ENCODE peak calls at places on chromosome 10, in nine cellular contexts. One of them, this sample, is unnamed.

GRCh38 chr10:37957841-37958240 is 18.6 kb downstream of the ZNF25 start:
- DNase-seq in uterus: no peak
- DNase-seq in transverse colon: no peak
- DNase-seq in right lobe of liver: no peak
- DNase-seq in GM12878: no peak
- DNase-seq in body of pancreas: no peak
- DNase-seq in adrenal gland: no peak
- DNase-seq in suprapubic skin: no peak
- DNase-seq in IMR-90: no peak
- DNase-seq in this sample: no peak

GRCh38 chr10:50740351-50740688 is 584 bp downstream of the ASAH2B start:
- DNase-seq in uterus: peak; percentile 20
- DNase-seq in transverse colon: peak; percentile 19
- DNase-seq in right lobe of liver: no peak
- DNase-seq in GM12878: peak; percentile 2
- DNase-seq in body of pancreas: peak; percentile 29
- DNase-seq in adrenal gland: peak; percentile 43
- DNase-seq in suprapubic skin: no peak
- DNase-seq in IMR-90: peak; percentile 82
- DNase-seq in this sample: peak; percentile 4

GRCh38 chr10:102644066-102644645 is at the start of gene TRIM8:
- DNase-seq in uterus: no peak
- DNase-seq in transverse colon: peak; percentile 69
- DNase-seq in right lobe of liver: peak; percentile 77
- DNase-seq in GM12878: no peak
- DNase-seq in body of pancreas: peak; percentile 58
- DNase-seq in adrenal gland: peak; percentile 57
- DNase-seq in suprapubic skin: no peak
- DNase-seq in IMR-90: no peak
- DNase-seq in this sample: peak; percentile 70

GRCh38 chr10:110268442-110268841 is 36.3 kb downstream of the SMNDC1 start:
- DNase-seq in uterus: no peak
- DNase-seq in transverse colon: no peak
- DNase-seq in right lobe of liver: peak; percentile 69
- DNase-seq in GM12878: no peak
- DNase-seq in body of pancreas: peak; percentile 28
- DNase-seq in adrenal gland: peak; percentile 26
- DNase-seq in suprapubic skin: no peak
- DNase-seq in IMR-90: no peak
- DNase-seq in this sample: peak; percentile 87

GRCh38 chr10:11144626-11145497 is 127.2 kb downstream of the CELF2 start:
- DNase-seq in uterus: no peak
- DNase-seq in transverse colon: no peak
- DNase-seq in right lobe of liver: no peak
- DNase-seq in GM12878: no peak
- DNase-seq in body of pancreas: no peak
- DNase-seq in adrenal gland: no peak
- DNase-seq in suprapubic skin: no peak
- DNase-seq in IMR-90: no peak
- DNase-seq in this sample: no peak

GRCh38 chr10:6050801-6051445 is 11.2 kb downstream of the IL2RA start:
- DNase-seq in uterus: peak; percentile 85
- DNase-seq in transverse colon: peak; percentile 80
- DNase-seq in right lobe of liver: peak; percentile 82
- DNase-seq in GM12878: peak; percentile 89
- DNase-seq in body of pancreas: peak; percentile 62
- DNase-seq in adrenal gland: peak; percentile 61
- DNase-seq in suprapubic skin: no peak
- DNase-seq in IMR-90: peak; percentile 44
- DNase-seq in this sample: peak; percentile 27

GRCh38 chr10:84842593-84842992 is 514.2 kb downstream of the CCSER2 start:
- DNase-seq in uterus: no peak
- DNase-seq in transverse colon: no peak
- DNase-seq in right lobe of liver: peak; percentile 72
- DNase-seq in GM12878: no peak
- DNase-seq in body of pancreas: peak; percentile 35
- DNase-seq in adrenal gland: no peak
- DNase-seq in suprapubic skin: no peak
- DNase-seq in IMR-90: no peak
- DNase-seq in this sample: no peak

GRCh38 chr10:10794776-10795175 is 222.9 kb upstream of the CELF2 start:
- DNase-seq in uterus: no peak
- DNase-seq in transverse colon: no peak
- DNase-seq in right lobe of liver: no peak
- DNase-seq in GM12878: no peak
- DNase-seq in body of pancreas: no peak
- DNase-seq in adrenal gland: no peak
- DNase-seq in suprapubic skin: no peak
- DNase-seq in IMR-90: peak; percentile 83
- DNase-seq in this sample: no peak

GRCh38 chr10:23280420-23281043 is 64.1 kb downstream of the C10orf67 start:
- DNase-seq in uterus: no peak
- DNase-seq in transverse colon: no peak
- DNase-seq in right lobe of liver: no peak
- DNase-seq in GM12878: no peak
- DNase-seq in body of pancreas: no peak
- DNase-seq in adrenal gland: no peak
- DNase-seq in suprapubic skin: no peak
- DNase-seq in IMR-90: no peak
- DNase-seq in this sample: no peak
- H3K4me3 ChIP-seq in uterus: no peak overlapping the region
- H3K4me3 ChIP-seq in transverse colon: no peak overlapping the region
- H3K4me3 ChIP-seq in right lobe of liver: no peak overlapping the region
- H3K4me3 ChIP-seq in GM12878: no peak overlapping the region
- H3K4me3 ChIP-seq in body of pancreas: no peak overlapping the region
- H3K4me3 ChIP-seq in adrenal gland: no peak overlapping the region
- H3K4me3 ChIP-seq in suprapubic skin: no peak overlapping the region
- H3K4me3 ChIP-seq in IMR-90: no peak overlapping the region
- H3K4me3 ChIP-seq in this sample: no peak overlapping the region

GRCh38 chr10:49444349-49444748 is 48.5 kb upstream of the DRGX start:
- DNase-seq in uterus: no peak
- DNase-seq in transverse colon: no peak
- DNase-seq in right lobe of liver: no peak
- DNase-seq in GM12878: no peak
- DNase-seq in body of pancreas: no peak
- DNase-seq in adrenal gland: no peak
- DNase-seq in suprapubic skin: no peak
- DNase-seq in IMR-90: no peak
- DNase-seq in this sample: no peak
- TF ChIP-seq POLR2A in uterus: no peak
- TF ChIP-seq POLR2A in transverse colon: no peak
- TF ChIP-seq POLR2A in right lobe of liver: no peak
- TF ChIP-seq POLR2A in GM12878: no peak
- TF ChIP-seq POLR2A in body of pancreas: no peak
- TF ChIP-seq POLR2A in adrenal gland: no peak
- TF ChIP-seq POLR2A in suprapubic skin: no peak
- TF ChIP-seq POLR2A in IMR-90: no peak
- TF ChIP-seq POLR2A in this sample: no peak

GRCh38 chr10:73944356-73945100 is 33.6 kb downstream of the PLAU start:
- DNase-seq in uterus: no peak
- DNase-seq in transverse colon: no peak
- DNase-seq in right lobe of liver: no peak
- DNase-seq in GM12878: no peak
- DNase-seq in body of pancreas: no peak
- DNase-seq in adrenal gland: no peak
- DNase-seq in suprapubic skin: no peak
- DNase-seq in IMR-90: no peak
- DNase-seq in this sample: no peak

GRCh38 chr10:73941300-73941699 is 30.4 kb downstream of the PLAU start:
- DNase-seq in uterus: no peak
- DNase-seq in transverse colon: no peak
- DNase-seq in right lobe of liver: no peak
- DNase-seq in GM12878: no peak
- DNase-seq in body of pancreas: no peak
- DNase-seq in adrenal gland: no peak
- DNase-seq in suprapubic skin: no peak
- DNase-seq in IMR-90: no peak
- DNase-seq in this sample: no peak

GRCh38 chr10:73935895-73936294 is 25.0 kb downstream of the PLAU start:
- DNase-seq in uterus: no peak
- DNase-seq in transverse colon: no peak
- DNase-seq in right lobe of liver: no peak
- DNase-seq in GM12878: no peak
- DNase-seq in body of pancreas: no peak
- DNase-seq in adrenal gland: no peak
- DNase-seq in suprapubic skin: no peak
- DNase-seq in IMR-90: no peak
- DNase-seq in this sample: no peak

GRCh38 chr10:73937333-73938020 is 26.5 kb downstream of the PLAU start:
- DNase-seq in uterus: no peak
- DNase-seq in transverse colon: no peak
- DNase-seq in right lobe of liver: no peak
- DNase-seq in GM12878: no peak
- DNase-seq in body of pancreas: no peak
- DNase-seq in adrenal gland: peak; percentile 2
- DNase-seq in suprapubic skin: no peak
- DNase-seq in IMR-90: no peak
- DNase-seq in this sample: no peak

DNA sequence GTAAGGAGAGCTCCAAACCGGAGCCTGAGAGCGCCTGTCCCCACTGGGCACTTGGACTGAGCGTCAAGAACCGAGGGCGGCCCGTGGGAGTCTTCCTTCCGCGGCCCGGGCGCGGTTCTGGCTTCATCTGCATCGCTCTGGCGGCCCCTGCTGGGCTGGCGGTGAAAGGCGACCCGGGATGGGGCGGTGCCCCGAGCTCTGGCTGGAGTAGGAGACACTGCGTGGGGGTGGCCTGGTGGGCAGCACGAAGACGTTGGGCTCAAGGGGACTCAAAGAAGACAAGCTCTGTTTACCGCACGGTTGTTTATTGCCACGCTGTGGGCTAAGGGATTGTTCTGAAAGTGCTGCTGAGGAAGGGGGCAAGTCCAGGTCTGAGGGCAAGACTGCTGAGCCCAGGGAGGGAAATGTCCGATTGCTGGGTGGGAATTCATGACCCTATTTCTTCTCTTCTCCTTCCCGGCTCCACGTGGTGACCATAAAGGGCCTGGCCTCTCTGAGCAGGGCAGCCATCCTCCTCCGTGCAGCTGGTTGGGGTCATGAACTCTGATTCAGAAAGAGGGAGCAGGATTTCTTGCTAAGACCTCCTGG is 29.8 kb downstream of the PLAU start:
- DNase-seq in uterus: peak; percentile 83
- DNase-seq in transverse colon: peak; percentile 89
- DNase-seq in right lobe of liver: peak; percentile 78
- DNase-seq in GM12878: no peak
- DNase-seq in body of pancreas: peak; percentile 81
- DNase-seq in adrenal gland: peak; percentile 84
- DNase-seq in suprapubic skin: peak; percentile 96
- DNase-seq in IMR-90: peak; percentile 49
- DNase-seq in this sample: peak; percentile 84
- H3K4me3 ChIP-seq in uterus: no peak overlapping the region
- H3K4me3 ChIP-seq in transverse colon: peak overlapping the region; percentile 47
- H3K4me3 ChIP-seq in right lobe of liver: no peak overlapping the region
- H3K4me3 ChIP-seq in GM12878: no peak overlapping the region
- H3K4me3 ChIP-seq in body of pancreas: no peak overlapping the region
- H3K4me3 ChIP-seq in adrenal gland: no peak overlapping the region
- H3K4me3 ChIP-seq in suprapubic skin: peak overlapping the region; percentile 7
- H3K4me3 ChIP-seq in IMR-90: no peak overlapping the region
- H3K4me3 ChIP-seq in this sample: no peak overlapping the region

DNA sequence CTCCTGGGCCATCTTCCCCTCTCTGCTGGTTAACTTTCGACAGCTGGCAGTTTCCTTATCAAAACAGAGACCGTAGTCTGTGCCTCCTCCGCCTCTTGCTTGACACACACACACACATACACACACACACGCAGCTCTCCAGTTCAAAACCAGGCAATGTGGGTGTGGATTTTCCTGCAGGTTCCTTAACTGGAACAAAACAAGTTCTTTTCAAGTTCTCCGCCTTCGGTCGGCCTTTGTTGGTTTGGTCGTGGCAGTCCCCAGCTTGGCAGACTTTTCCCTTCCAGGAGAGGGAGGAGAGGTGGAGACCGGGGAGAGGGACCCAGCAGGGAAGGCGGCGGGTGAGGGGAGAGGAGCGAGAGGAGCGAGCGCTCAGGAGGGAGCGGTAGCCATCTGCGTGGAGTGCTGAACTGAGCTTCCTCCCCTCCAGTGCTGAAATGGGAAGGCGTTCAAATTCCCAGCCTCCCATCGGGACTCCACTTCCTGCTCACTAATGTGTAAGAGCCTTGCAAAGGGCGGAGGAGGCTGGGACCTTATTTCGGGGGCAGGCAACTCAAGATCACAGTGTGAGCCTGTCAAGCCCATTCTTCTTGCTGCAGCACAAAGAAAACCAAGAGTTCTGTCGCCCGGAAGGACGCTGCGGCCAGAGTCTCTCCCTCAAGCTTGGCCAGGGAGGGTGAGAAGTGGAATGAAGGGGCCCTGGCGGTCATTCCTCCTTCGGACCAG is 120.6 kb downstream of the PRPF18 start:
- DNase-seq in uterus: peak; percentile 83
- DNase-seq in transverse colon: peak; percentile 75
- DNase-seq in right lobe of liver: peak; percentile 82
- DNase-seq in GM12878: no peak
- DNase-seq in body of pancreas: peak; percentile 84
- DNase-seq in adrenal gland: peak; percentile 60
- DNase-seq in suprapubic skin: no peak
- DNase-seq in IMR-90: peak; percentile 95
- DNase-seq in this sample: peak; percentile 68
- TF ChIP-seq POLR2A in uterus: no peak
- TF ChIP-seq POLR2A in transverse colon: no peak
- TF ChIP-seq POLR2A in right lobe of liver: peak; percentile 50
- TF ChIP-seq POLR2A in GM12878: peak; percentile 65
- TF ChIP-seq POLR2A in body of pancreas: peak; percentile 70
- TF ChIP-seq POLR2A in adrenal gland: no peak
- TF ChIP-seq POLR2A in suprapubic skin: no peak
- TF ChIP-seq POLR2A in IMR-90: peak; percentile 17
- TF ChIP-seq POLR2A in this sample: no peak

GRCh38 chr10:3741688-3742461 is 43.1 kb downstream of the KLF6 start:
- DNase-seq in uterus: no peak
- DNase-seq in transverse colon: no peak
- DNase-seq in right lobe of liver: no peak
- DNase-seq in GM12878: no peak
- DNase-seq in body of pancreas: no peak
- DNase-seq in adrenal gland: no peak
- DNase-seq in suprapubic skin: no peak
- DNase-seq in IMR-90: no peak
- DNase-seq in this sample: no peak
- H3K4me3 ChIP-seq in uterus: peak overlapping the region; percentile 14
- H3K4me3 ChIP-seq in transverse colon: no peak overlapping the region
- H3K4me3 ChIP-seq in right lobe of liver: no peak overlapping the region
- H3K4me3 ChIP-seq in GM12878: peak overlapping the region; percentile 1
- H3K4me3 ChIP-seq in body of pancreas: no peak overlapping the region
- H3K4me3 ChIP-seq in adrenal gland: no peak overlapping the region
- H3K4me3 ChIP-seq in suprapubic skin: no peak overlapping the region
- H3K4me3 ChIP-seq in IMR-90: no peak overlapping the region
- H3K4me3 ChIP-seq in this sample: no peak overlapping the region

This sample was measured in thyroid gland.